ENCODE peak calls at places on chromosomes 12 and 14, in four cellular contexts. Q is pancreas, K is mesendoderm, T is stomach. Z is an unnamed sample. For H3K27me3 and H3K4me1, the result is how much of the 10 kb centered on the place peaks cover.

GRCh38 chr14:23604675-23605170 is 26.1 kb upstream of the JPH4 start:
- DNase-seq in K (peak), T (no peak), Q (no peak), Z (peak)

GRCh38 chr12:81369175-81369574 is 291.3 kb downstream of the ACSS3 start:
- DNase-seq in Q (no peak), K (no peak), T (no peak), Z (no peak)

GRCh38 chr14:104680806-104681688 is 8.4 kb upstream of the INF2 start:
- DNase-seq in K (peak), T (peak), Q (peak), Z (no peak)

GRCh38 chr12:5956987-5957386 is 11.9 kb upstream of the ANO2 start:
- DNase-seq in T (no peak), Q (no peak), K (no peak), Z (no peak)

GRCh38 chr12:54337280-54337842 is 12.4 kb downstream of the COPZ1 start:
- DNase-seq in K (no peak), T (no peak), Q (no peak), Z (peak)

GRCh38 chr12:89166525-89166934 is 185.8 kb downstream of the DUSP6 start:
- DNase-seq in Q (no peak), K (peak), T (no peak), Z (no peak)

GRCh38 chr14:89537911-89538310 is 120.9 kb upstream of the FOXN3 start:
- DNase-seq in K (peak), Q (no peak), T (no peak), Z (no peak)

GRCh38 chr12:131126662-131127173 is 173.0 kb downstream of the ADGRD1 start:
- DNase-seq in K (no peak), Q (no peak), T (no peak), Z (no peak)

GRCh38 chr14:63713765-63714164 is 14.1 kb downstream of the SGPP1 start:
- DNase-seq in T (no peak), K (no peak), Q (no peak), Z (no peak)

GRCh38 chr12:94169966-94170689 is 21.8 kb downstream of the PLXNC1 start:
- DNase-seq in T (no peak), K (no peak), Q (no peak), Z (no peak)

GRCh38 chr14:21978184-21978998 is 304.8 kb upstream of the OR4E1 start:
- DNase-seq in K (peak), Q (no peak), T (peak), Z (peak)

GRCh38 chr14:83163016-83163415 is 1629.4 kb upstream of the SEL1L start:
- DNase-seq in T (no peak), Q (no peak), K (no peak), Z (no peak)

GRCh38 chr14:101758913-101759593 is 2.5 kb upstream of the PPP2R5C start:
- DNase-seq in Q (no peak), K (no peak), T (no peak), Z (no peak)

GRCh38 chr12:54358620-54358944 is 5.7 kb downstream of the GPR84 start:
- DNase-seq in K (no peak), T (no peak), Q (no peak), Z (no peak)

GRCh38 chr14:103542545-103543088 is 13.6 kb downstream of the TRMT61A start:
- DNase-seq in Q (peak), T (peak), K (peak), Z (peak)

DNA sequence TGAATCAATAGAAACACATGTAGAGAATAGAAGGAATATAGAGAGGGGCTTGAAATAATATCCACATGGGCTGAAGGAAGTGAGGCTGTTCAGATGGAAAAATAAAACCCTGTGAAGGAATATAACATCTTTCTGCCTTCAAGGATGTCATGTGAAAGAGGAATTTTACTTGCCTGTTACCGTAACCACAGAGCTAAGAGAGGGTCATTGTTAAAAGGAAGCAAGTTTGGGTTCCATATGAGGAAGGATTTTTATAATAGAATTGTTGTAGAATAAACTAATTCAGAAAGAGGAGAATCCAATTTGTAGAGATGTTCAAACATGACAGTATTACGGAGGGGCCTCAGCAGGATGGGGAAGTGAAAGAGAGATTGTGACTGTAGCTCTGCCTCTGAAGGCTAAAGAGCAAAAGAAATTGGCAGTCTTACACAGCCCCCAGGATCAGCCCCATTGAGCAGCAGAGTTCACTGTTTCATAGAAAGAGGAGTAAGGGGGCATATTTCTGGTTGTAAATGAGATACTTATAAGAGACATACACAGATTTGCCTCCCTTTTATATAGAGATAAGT is 41.8 kb upstream of the PTPRR start:
- DNase-seq in Q (no peak), T (no peak), K (no peak), Z (no peak)
- H3K27me3 ChIP-seq in Q (under half), T (under half), K (under half), Z (under half)

GRCh38 chr12:2343672-2344071 is 290.9 kb downstream of the CACNA1C start:
- DNase-seq in T (no peak), Q (no peak), K (no peak), Z (peak)

GRCh38 chr12:2341051-2341751 is 288.4 kb downstream of the CACNA1C start:
- DNase-seq in Q (no peak), T (no peak), K (no peak), Z (peak)

GRCh38 chr12:2344476-2344875 is 291.7 kb downstream of the CACNA1C start:
- DNase-seq in K (no peak), Q (no peak), T (no peak), Z (peak)

GRCh38 chr12:2339022-2339431 is 286.2 kb downstream of the CACNA1C start:
- DNase-seq in T (no peak), Q (no peak), K (no peak), Z (no peak)

DNA sequence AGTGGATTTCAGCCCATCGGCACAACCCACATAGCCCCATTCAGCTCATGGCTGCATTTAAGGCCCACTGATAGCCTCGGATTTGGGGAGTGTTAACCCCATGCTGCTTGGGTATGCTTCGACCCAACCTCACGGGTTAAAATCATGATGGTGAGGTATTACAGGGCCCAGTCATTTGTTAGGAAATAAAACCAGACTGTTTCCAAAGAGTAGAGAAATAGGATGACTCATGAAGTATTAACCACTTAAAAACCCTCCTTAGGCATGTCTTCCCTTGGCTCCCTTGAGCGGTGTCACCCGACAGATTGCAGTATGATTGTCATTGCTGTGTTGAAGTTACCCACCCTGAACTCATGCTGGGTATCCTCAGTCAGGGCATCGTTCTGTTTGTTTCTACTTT is 289.1 kb downstream of the CACNA1C start:
- DNase-seq in T (no peak), Q (no peak), K (no peak), Z (no peak)
- H3K4me1 ChIP-seq in T (under half), Q (under half), K (under half), Z (under half)

GRCh38 chr12:100234591-100235304 is 32.1 kb downstream of the DEPDC4 start:
- DNase-seq in T (no peak), Q (no peak), K (peak), Z (no peak)

GRCh38 chr12:100225491-100225890 is 24.9 kb downstream of the ACTR6 start:
- DNase-seq in K (no peak), Q (no peak), T (no peak), Z (no peak)

GRCh38 chr12:100234166-100234565 is 32.7 kb downstream of the DEPDC4 start:
- DNase-seq in T (no peak), Q (no peak), K (peak), Z (no peak)

GRCh38 chr12:100229036-100229635 is 28.5 kb downstream of the ACTR6 start:
- DNase-seq in T (no peak), K (peak), Q (no peak), Z (peak)

DNA sequence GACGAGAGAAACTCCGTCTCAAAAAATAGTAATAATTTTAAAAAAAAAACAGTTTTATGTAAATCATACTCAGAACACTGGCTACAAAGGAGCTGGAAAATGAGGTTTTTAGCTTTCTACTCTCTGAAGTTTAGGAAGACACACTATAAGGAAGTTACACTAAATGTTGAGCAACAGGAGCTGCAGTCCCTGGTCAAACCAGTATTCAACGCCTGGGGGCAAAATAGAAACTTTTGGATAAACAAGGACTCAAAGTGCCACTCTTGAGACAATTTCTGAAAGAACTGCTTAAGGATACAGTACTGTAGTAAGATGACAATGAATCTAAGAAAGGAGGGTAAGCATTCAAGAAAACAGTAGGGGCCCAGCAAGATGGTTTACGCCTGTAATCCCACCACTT is 29.3 kb downstream of the ACTR6 start:
- DNase-seq in K (peak), Q (no peak), T (no peak), Z (no peak)
- H3K27me3 ChIP-seq in K (under half), Q (under half), T (under half), Z (under half)

DNA sequence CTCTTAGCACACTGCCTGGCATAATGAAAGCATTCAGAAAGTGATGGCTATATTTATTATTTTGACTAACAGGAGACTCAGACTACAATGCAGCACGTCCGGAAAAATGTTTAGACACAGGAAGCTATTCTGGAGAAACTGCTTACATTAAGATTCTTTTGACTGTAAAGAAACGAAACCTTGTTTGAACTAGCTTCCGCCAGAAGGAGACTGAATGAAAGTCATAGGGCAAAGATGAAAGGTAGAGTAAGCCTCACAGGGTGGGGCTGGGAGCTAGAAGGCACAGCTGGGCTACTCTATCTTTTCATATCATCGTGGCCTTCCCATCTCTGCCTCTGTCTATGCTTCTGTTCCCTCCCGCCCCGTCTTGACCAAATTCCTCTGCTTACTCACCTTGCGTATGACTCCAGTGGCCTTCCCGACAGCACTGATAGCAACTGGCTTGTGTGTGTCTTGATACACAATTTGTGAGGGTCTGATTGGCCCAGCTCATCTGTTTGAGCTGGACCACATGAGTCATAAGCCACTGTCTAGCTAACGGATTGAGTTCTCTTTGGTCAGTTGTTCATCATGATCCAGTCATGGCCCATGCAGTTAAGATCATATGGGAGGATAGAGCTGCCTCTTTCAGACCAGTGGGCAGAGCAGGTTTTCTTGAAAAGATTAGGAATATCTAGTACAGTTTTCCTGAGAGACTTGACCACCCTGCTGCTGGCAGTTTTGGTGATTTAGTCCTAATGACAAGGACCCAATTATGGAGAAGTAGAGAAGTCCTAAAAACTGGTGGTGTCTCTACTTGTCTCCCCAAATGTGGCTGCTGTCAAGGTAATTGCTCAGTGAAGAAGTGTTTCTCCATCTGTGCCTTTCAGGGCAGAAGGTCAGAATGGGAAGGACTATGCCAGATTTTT is 151.5 kb upstream of the SLC38A2 start:
- DNase-seq in Q (no peak), T (no peak), K (no peak), Z (no peak)
- H3K4me1 ChIP-seq in Q (under half), T (under half), K (under half), Z (under half)